ENCODE peak calls at places on chromosomes 2 and 18, in nine cellular contexts. One of them, this sample, is unnamed.

GRCh38 chr18:23916338-23916737 is 98.2 kb upstream of the TTC39C start:
- DNase-seq in hypothalamus: no peak
- DNase-seq in activated gamma-delta T cell: no peak
- DNase-seq in T-helper 1 cell: no peak
- DNase-seq in Daoy: no peak
- DNase-seq in T1000: no peak
- DNase-seq in A172: no peak
- DNase-seq in left cardiac atrium: no peak
- DNase-seq in Kasumi-1: no peak
- DNase-seq in this sample: no peak

GRCh38 chr2:84906900-84907714 is 1.7 kb downstream of the TMSB10 start:
- DNase-seq in T-helper 1 cell: peak; percentile 84
- DNase-seq in Daoy: peak; percentile 89
- DNase-seq in hypothalamus: peak; percentile 16
- DNase-seq in activated gamma-delta T cell: peak; percentile 36
- DNase-seq in T1000: peak; percentile 34
- DNase-seq in A172: peak; percentile 97
- DNase-seq in Kasumi-1: peak; percentile 97
- DNase-seq in left cardiac atrium: peak; percentile 82
- DNase-seq in this sample: peak; percentile 82

GRCh38 chr18:62838475-62839098 is 123.2 kb downstream of the PHLPP1 start:
- DNase-seq in Kasumi-1: no peak
- DNase-seq in Daoy: no peak
- DNase-seq in activated gamma-delta T cell: no peak
- DNase-seq in A172: no peak
- DNase-seq in left cardiac atrium: no peak
- DNase-seq in T1000: no peak
- DNase-seq in hypothalamus: no peak
- DNase-seq in T-helper 1 cell: no peak
- DNase-seq in this sample: no peak

GRCh38 chr2:96142217-96143113 is 2.8 kb downstream of the DUSP2 start:
- DNase-seq in left cardiac atrium: peak; percentile 13
- DNase-seq in T-helper 1 cell: peak; percentile 66
- DNase-seq in hypothalamus: no peak
- DNase-seq in A172: no peak
- DNase-seq in T1000: no peak
- DNase-seq in Kasumi-1: no peak
- DNase-seq in activated gamma-delta T cell: peak; percentile 48
- DNase-seq in Daoy: peak; percentile 28
- DNase-seq in this sample: no peak

GRCh38 chr2:25939257-25939668 is 43.0 kb downstream of the KIF3C start:
- DNase-seq in T1000: no peak
- DNase-seq in hypothalamus: no peak
- DNase-seq in Daoy: no peak
- DNase-seq in Kasumi-1: no peak
- DNase-seq in T-helper 1 cell: no peak
- DNase-seq in activated gamma-delta T cell: no peak
- DNase-seq in A172: no peak
- DNase-seq in left cardiac atrium: no peak
- DNase-seq in this sample: no peak

GRCh38 chr2:64327510-64328414 is 126.2 kb upstream of the LGALSL start:
- DNase-seq in Daoy: peak; percentile 51
- DNase-seq in hypothalamus: peak; percentile 59
- DNase-seq in A172: no peak
- DNase-seq in T-helper 1 cell: peak; percentile 46
- DNase-seq in Kasumi-1: peak; percentile 22
- DNase-seq in left cardiac atrium: peak; percentile 58
- DNase-seq in T1000: no peak
- DNase-seq in activated gamma-delta T cell: no peak
- DNase-seq in this sample: no peak

GRCh38 chr18:31630549-31630948 is 38.9 kb downstream of the TTR start:
- DNase-seq in A172: no peak
- DNase-seq in Kasumi-1: no peak
- DNase-seq in T1000: no peak
- DNase-seq in activated gamma-delta T cell: no peak
- DNase-seq in hypothalamus: no peak
- DNase-seq in T-helper 1 cell: no peak
- DNase-seq in Daoy: no peak
- DNase-seq in left cardiac atrium: no peak
- DNase-seq in this sample: no peak

GRCh38 chr18:77650799-77651385 is 401.2 kb downstream of the GALR1 start:
- DNase-seq in Daoy: peak; percentile 75
- DNase-seq in T1000: no peak
- DNase-seq in activated gamma-delta T cell: peak; percentile 36
- DNase-seq in Kasumi-1: peak; percentile 53
- DNase-seq in T-helper 1 cell: peak; percentile 46
- DNase-seq in hypothalamus: peak; percentile 53
- DNase-seq in A172: peak; percentile 1
- DNase-seq in left cardiac atrium: peak; percentile 76
- DNase-seq in this sample: peak; percentile 59

GRCh38 chr2:47626664-47627063 is 156.3 kb upstream of the MSH6 start:
- DNase-seq in hypothalamus: no peak
- DNase-seq in A172: no peak
- DNase-seq in activated gamma-delta T cell: no peak
- DNase-seq in left cardiac atrium: no peak
- DNase-seq in T1000: no peak
- DNase-seq in Kasumi-1: no peak
- DNase-seq in T-helper 1 cell: no peak
- DNase-seq in Daoy: no peak
- DNase-seq in this sample: no peak

GRCh38 chr2:45177870-45178269 is 168.6 kb upstream of the SIX2 start:
- DNase-seq in T-helper 1 cell: no peak
- DNase-seq in left cardiac atrium: no peak
- DNase-seq in Kasumi-1: no peak
- DNase-seq in hypothalamus: no peak
- DNase-seq in activated gamma-delta T cell: no peak
- DNase-seq in A172: peak; percentile 96
- DNase-seq in T1000: peak; percentile 26
- DNase-seq in Daoy: peak; percentile 90
- DNase-seq in this sample: no peak

GRCh38 chr18:47964086-47964485 is 33.6 kb upstream of the SMAD2 start:
- DNase-seq in T-helper 1 cell: no peak
- DNase-seq in Kasumi-1: no peak
- DNase-seq in left cardiac atrium: no peak
- DNase-seq in hypothalamus: no peak
- DNase-seq in Daoy: peak; percentile 13
- DNase-seq in A172: no peak
- DNase-seq in activated gamma-delta T cell: no peak
- DNase-seq in T1000: no peak
- DNase-seq in this sample: no peak

GRCh38 chr2:239443666-239444567 is 43.1 kb upstream of the HDAC4 start:
- DNase-seq in Daoy: peak; percentile 23
- DNase-seq in T1000: no peak
- DNase-seq in A172: peak; percentile 81
- DNase-seq in hypothalamus: no peak
- DNase-seq in T-helper 1 cell: no peak
- DNase-seq in left cardiac atrium: no peak
- DNase-seq in activated gamma-delta T cell: no peak
- DNase-seq in Kasumi-1: no peak
- DNase-seq in this sample: peak; percentile 16

GRCh38 chr2:70995227-70995729 is 605 bp upstream of the TEX261 start:
- DNase-seq in hypothalamus: no peak
- DNase-seq in left cardiac atrium: no peak
- DNase-seq in Daoy: peak; percentile 29
- DNase-seq in activated gamma-delta T cell: no peak
- DNase-seq in A172: peak; percentile 22
- DNase-seq in T-helper 1 cell: peak; percentile 65
- DNase-seq in T1000: no peak
- DNase-seq in Kasumi-1: peak; percentile 60
- DNase-seq in this sample: peak; percentile 54

GRCh38 chr2:223538920-223539440 is 63.2 kb downstream of the SCG2 start:
- DNase-seq in activated gamma-delta T cell: no peak
- DNase-seq in Daoy: no peak
- DNase-seq in A172: no peak
- DNase-seq in T1000: no peak
- DNase-seq in T-helper 1 cell: no peak
- DNase-seq in hypothalamus: no peak
- DNase-seq in left cardiac atrium: no peak
- DNase-seq in Kasumi-1: no peak
- DNase-seq in this sample: no peak

GRCh38 chr2:11406492-11407381 is 59.2 kb downstream of the E2F6 start:
- DNase-seq in Daoy: peak; percentile 41
- DNase-seq in A172: peak; percentile 70
- DNase-seq in hypothalamus: no peak
- DNase-seq in activated gamma-delta T cell: no peak
- DNase-seq in T-helper 1 cell: no peak
- DNase-seq in left cardiac atrium: no peak
- DNase-seq in T1000: no peak
- DNase-seq in Kasumi-1: no peak
- DNase-seq in this sample: no peak

GRCh38 chr2:203018181-203018580 is 3.5 kb downstream of the NBEAL1 start:
- DNase-seq in left cardiac atrium: no peak
- DNase-seq in T-helper 1 cell: peak; percentile 12
- DNase-seq in T1000: no peak
- DNase-seq in Daoy: no peak
- DNase-seq in activated gamma-delta T cell: no peak
- DNase-seq in Kasumi-1: no peak
- DNase-seq in A172: no peak
- DNase-seq in hypothalamus: no peak
- DNase-seq in this sample: no peak

GRCh38 chr2:101946372-101946771 is 45.4 kb upstream of the IL1R2 start:
- DNase-seq in left cardiac atrium: no peak
- DNase-seq in T1000: no peak
- DNase-seq in Daoy: no peak
- DNase-seq in T-helper 1 cell: no peak
- DNase-seq in Kasumi-1: no peak
- DNase-seq in A172: no peak
- DNase-seq in hypothalamus: no peak
- DNase-seq in activated gamma-delta T cell: no peak
- DNase-seq in this sample: no peak

GRCh38 chr2:122481717-122482116 is 726.3 kb downstream of the TSN start:
- DNase-seq in left cardiac atrium: no peak
- DNase-seq in A172: no peak
- DNase-seq in T-helper 1 cell: no peak
- DNase-seq in T1000: no peak
- DNase-seq in Kasumi-1: peak; percentile 9
- DNase-seq in hypothalamus: no peak
- DNase-seq in activated gamma-delta T cell: no peak
- DNase-seq in Daoy: peak; percentile 6
- DNase-seq in this sample: no peak

GRCh38 chr2:45754087-45755015 is 102.9 kb downstream of the PRKCE start:
- DNase-seq in T-helper 1 cell: no peak
- DNase-seq in Kasumi-1: no peak
- DNase-seq in left cardiac atrium: no peak
- DNase-seq in activated gamma-delta T cell: no peak
- DNase-seq in hypothalamus: no peak
- DNase-seq in Daoy: no peak
- DNase-seq in T1000: no peak
- DNase-seq in A172: no peak
- DNase-seq in this sample: no peak

GRCh38 chr2:88416016-88416663 is 36.4 kb downstream of the FOXI3 start:
- DNase-seq in activated gamma-delta T cell: no peak
- DNase-seq in Kasumi-1: no peak
- DNase-seq in T-helper 1 cell: no peak
- DNase-seq in A172: no peak
- DNase-seq in T1000: no peak
- DNase-seq in hypothalamus: no peak
- DNase-seq in left cardiac atrium: no peak
- DNase-seq in Daoy: no peak
- DNase-seq in this sample: no peak

GRCh38 chr2:160308915-160309314 is 108.8 kb upstream of the ITGB6 start:
- DNase-seq in Kasumi-1: no peak
- DNase-seq in T1000: no peak
- DNase-seq in left cardiac atrium: no peak
- DNase-seq in A172: peak; percentile 94
- DNase-seq in T-helper 1 cell: no peak
- DNase-seq in Daoy: peak; percentile 86
- DNase-seq in hypothalamus: no peak
- DNase-seq in activated gamma-delta T cell: no peak
- DNase-seq in this sample: no peak

GRCh38 chr2:43184339-43184895 is 42.0 kb downstream of the ZFP36L2 start:
- DNase-seq in Daoy: peak; percentile 84
- DNase-seq in left cardiac atrium: no peak
- DNase-seq in T-helper 1 cell: peak; percentile 70
- DNase-seq in Kasumi-1: no peak
- DNase-seq in activated gamma-delta T cell: no peak
- DNase-seq in A172: peak; percentile 70
- DNase-seq in hypothalamus: no peak
- DNase-seq in T1000: no peak
- DNase-seq in this sample: peak; percentile 40

GRCh38 chr2:10771786-10772185 is 40.8 kb downstream of the PDIA6 start:
- DNase-seq in Daoy: no peak
- DNase-seq in T-helper 1 cell: no peak
- DNase-seq in A172: no peak
- DNase-seq in hypothalamus: no peak
- DNase-seq in left cardiac atrium: no peak
- DNase-seq in activated gamma-delta T cell: no peak
- DNase-seq in Kasumi-1: no peak
- DNase-seq in T1000: no peak
- DNase-seq in this sample: no peak

GRCh38 chr2:105934467-105934866 is 189.8 kb downstream of the NCK2 start:
- DNase-seq in T-helper 1 cell: peak; percentile 73
- DNase-seq in A172: no peak
- DNase-seq in left cardiac atrium: no peak
- DNase-seq in hypothalamus: no peak
- DNase-seq in Kasumi-1: no peak
- DNase-seq in Daoy: no peak
- DNase-seq in activated gamma-delta T cell: no peak
- DNase-seq in T1000: no peak
- DNase-seq in this sample: no peak

GRCh38 chr2:41116106-41116797 is 664.4 kb upstream of the SLC8A1 start:
- DNase-seq in Daoy: no peak
- DNase-seq in T-helper 1 cell: no peak
- DNase-seq in left cardiac atrium: no peak
- DNase-seq in T1000: no peak
- DNase-seq in hypothalamus: no peak
- DNase-seq in activated gamma-delta T cell: no peak
- DNase-seq in A172: peak; percentile 54
- DNase-seq in Kasumi-1: no peak
- DNase-seq in this sample: peak; percentile 72

GRCh38 chr2:88866756-88867155 is 175.3 kb downstream of the RPIA start:
- DNase-seq in A172: no peak
- DNase-seq in T1000: no peak
- DNase-seq in activated gamma-delta T cell: no peak
- DNase-seq in T-helper 1 cell: no peak
- DNase-seq in hypothalamus: no peak
- DNase-seq in Daoy: no peak
- DNase-seq in Kasumi-1: peak; percentile 79
- DNase-seq in left cardiac atrium: no peak
- DNase-seq in this sample: peak; percentile 56

GRCh38 chr2:27573452-27573851 is 9.4 kb upstream of the ZNF512 start:
- DNase-seq in T1000: no peak
- DNase-seq in Daoy: no peak
- DNase-seq in A172: no peak
- DNase-seq in hypothalamus: no peak
- DNase-seq in left cardiac atrium: no peak
- DNase-seq in activated gamma-delta T cell: no peak
- DNase-seq in Kasumi-1: no peak
- DNase-seq in T-helper 1 cell: no peak
- DNase-seq in this sample: no peak

GRCh38 chr18:10131036-10131774 is 217.4 kb downstream of the VAPA start:
- DNase-seq in T-helper 1 cell: no peak
- DNase-seq in activated gamma-delta T cell: no peak
- DNase-seq in A172: no peak
- DNase-seq in Kasumi-1: no peak
- DNase-seq in T1000: no peak
- DNase-seq in Daoy: no peak
- DNase-seq in hypothalamus: no peak
- DNase-seq in left cardiac atrium: no peak
- DNase-seq in this sample: peak; percentile 55

GRCh38 chr2:121532347-121532766 is 1.7 kb downstream of the RNU4ATAC start:
- DNase-seq in T-helper 1 cell: no peak
- DNase-seq in left cardiac atrium: no peak
- DNase-seq in Daoy: peak; percentile 36
- DNase-seq in T1000: no peak
- DNase-seq in hypothalamus: no peak
- DNase-seq in activated gamma-delta T cell: no peak
- DNase-seq in A172: no peak
- DNase-seq in Kasumi-1: peak; percentile 72
- DNase-seq in this sample: peak; percentile 19

GRCh38 chr2:187051350-187051749 is 202.4 kb upstream of the ZSWIM2 start:
- DNase-seq in left cardiac atrium: no peak
- DNase-seq in Daoy: no peak
- DNase-seq in hypothalamus: no peak
- DNase-seq in T1000: no peak
- DNase-seq in A172: no peak
- DNase-seq in activated gamma-delta T cell: no peak
- DNase-seq in Kasumi-1: no peak
- DNase-seq in T-helper 1 cell: no peak
- DNase-seq in this sample: no peak